ENCODE peak calls at places on chromosomes 4 and X, in nine cellular contexts. W is sciatic nerve; E is HEK293T; U is hepatic stellate cell; J is mammary epithelial cell; D is activated CD4-positive, alpha-beta T cell treated with anti-CD3 and anti-CD28 coated beads, Interleukin-2, amount 10 ng/mL, durations not matched to agents 7 days and 5 days; Z is transverse colon; L is tibial nerve; P is GM19239. M is an unnamed sample.

GRCh38 chr4:8516061-8516573 is 64.1 kb upstream of the GPR78 start:
- DNase-seq in W (no peak), E (no peak), U (no peak), J (no peak), D (no peak), Z (no peak), L (no peak), P (no peak), M (no peak)

GRCh38 chrX:47187106-47187677 is 6.4 kb upstream of the UBA1 start:
- DNase-seq in W (no peak), E (no peak), U (no peak), J (no peak), D (no peak), Z (no peak), L (no peak), P (no peak), M (no peak)

GRCh38 chrX:14496674-14497073 is 32.7 kb upstream of the GLRA2 start:
- DNase-seq in W (no peak), E (no peak), U (no peak), J (no peak), D (no peak), Z (no peak), L (no peak), P (no peak), M (no peak)

GRCh38 chrX:149010026-149010898 is 494.8 kb downstream of the IDS start:
- DNase-seq in W (no peak), E (no peak), U (no peak), J (no peak), D (no peak), Z (no peak), L (no peak), P (no peak), M (no peak)

GRCh38 chrX:132837126-132837525 is 121.3 kb downstream of the HS6ST2 start:
- DNase-seq in W (no peak), E (no peak), U (no peak), J (peak; percentile 19), D (no peak), Z (no peak), L (no peak), P (no peak), M (no peak)

GRCh38 chr4:56744030-56744429 is 62.9 kb upstream of the HOPX start:
- DNase-seq in W (no peak), E (no peak), U (no peak), J (no peak), D (no peak), Z (no peak), L (no peak), P (no peak), M (no peak)

GRCh38 chr4:174283507-174284180 is at the start of the genes CEP44 and FBXO8:
- DNase-seq in W (peak; percentile 73), E (peak; percentile 60), U (peak; percentile 53), J (peak; percentile 73), D (peak; percentile 73), Z (peak; percentile 72), L (peak; percentile 15), P (no peak), M (peak; percentile 77)

GRCh38 chrX:40299028-40299479 is 201.3 kb upstream of the BCOR start:
- DNase-seq in W (no peak), E (peak; percentile 26), U (no peak), J (no peak), D (no peak), Z (no peak), L (no peak), P (no peak), M (no peak)

GRCh38 chr4:338759-339097 is 1.1 kb downstream of the ZNF141 start:
- DNase-seq in W (no peak), E (no peak), U (no peak), J (peak; percentile 6), D (no peak), Z (no peak), L (no peak), P (no peak), M (no peak)

GRCh38 chr4:182017038-182017437 is 226.2 kb upstream of the TENM3 start:
- DNase-seq in W (no peak), E (no peak), U (no peak), J (no peak), D (no peak), Z (no peak), L (no peak), P (no peak), M (no peak)

GRCh38 chr4:6493668-6494304 is 21.4 kb upstream of the PPP2R2C start:
- DNase-seq in W (no peak), E (no peak), U (no peak), J (peak; percentile 52), D (peak; percentile 1), Z (no peak), L (no peak), P (no peak), M (no peak)

GRCh38 chrX:100413231-100413630 is 3.2 kb upstream of the PCDH19 start:
- DNase-seq in W (peak; percentile 62), E (peak; percentile 66), U (peak; percentile 63), J (peak; percentile 43), D (peak; percentile 9), Z (peak; percentile 33), L (peak; percentile 35), P (no peak), M (no peak)

GRCh38 chr4:85741921-85742591 is 267.1 kb downstream of the ARHGAP24 start:
- DNase-seq in W (peak; percentile 74), E (no peak), U (no peak), J (no peak), D (no peak), Z (no peak), L (no peak), P (no peak), M (no peak)

GRCh38 chr4:7839856-7840255 is 99.8 kb downstream of the AFAP1 start:
- DNase-seq in W (no peak), E (no peak), U (no peak), J (no peak), D (no peak), Z (no peak), L (no peak), P (no peak), M (no peak)

GRCh38 chr4:5884804-5885203 is 8.1 kb downstream of the CRMP1 start:
- DNase-seq in W (no peak), E (no peak), U (no peak), J (no peak), D (no peak), Z (no peak), L (no peak), P (no peak), M (no peak)

GRCh38 chr4:40046311-40046980 is 10.2 kb upstream of the N4BP2 start:
- DNase-seq in W (peak; percentile 67), E (peak; percentile 7), U (no peak), J (peak; percentile 31), D (no peak), Z (peak; percentile 50), L (no peak), P (no peak), M (no peak)

M was measured in activated CD8-positive, alpha-beta memory T cell treated with anti-CD3 and anti-CD28 coated beads, Interleukin-2, amount 10 ng/mL, durations not matched to agents 7 days and 5 days.